ENCODE peak calls at places on chromosomes 13 and 19, in nine cellular contexts. S is occipital lobe; V is activated CD8-positive, alpha-beta memory T cell treated with anti-CD3 and anti-CD28 coated beads for 1 hour; Z is left ventricle myocardium superior; U is activated T-cell treated with anti-CD3 and anti-CD28 coated beads for 4 hours; O is skeletal muscle cell; H is cardiac muscle cell; A is neuronal stem cell; G is lung microvascular endothelial cell. I is an unnamed sample.

GRCh38 chr13:22311734-22312404 is 641.0 kb downstream of the FGF9 start:
- DNase-seq in S (peak; percentile 49), V (no peak), Z (peak; percentile 63), U (no peak), O (no peak), H (no peak), A (no peak), G (no peak), I (peak; percentile 55)

GRCh38 chr19:10269333-10270179 is 1.4 kb upstream of the ICAM1 start:
- DNase-seq in S (peak; percentile 34), V (peak; percentile 65), Z (peak; percentile 93), U (peak; percentile 89), O (no peak), H (peak; percentile 88), A (peak; percentile 69), G (peak; percentile 97), I (peak; percentile 96)

GRCh38 chr13:50527612-50528509 is 315.6 kb downstream of the DLEU7 start:
- DNase-seq in S (no peak), V (no peak), Z (peak; percentile 19), U (no peak), O (no peak), H (no peak), A (no peak), G (no peak), I (no peak)

GRCh38 chr13:84744203-84744602 is 861.9 kb upstream of the SLITRK1 start:
- DNase-seq in S (no peak), V (no peak), Z (no peak), U (no peak), O (no peak), H (no peak), A (no peak), G (no peak), I (no peak)

GRCh38 chr19:15529774-15530372 is 21.5 kb downstream of the CYP4F22 start:
- DNase-seq in S (no peak), V (no peak), Z (no peak), U (no peak), O (no peak), H (peak; percentile 31), A (no peak), G (no peak), I (no peak)

GRCh38 chr13:45548281-45548680 is 67.3 kb downstream of the ERICH6B start:
- DNase-seq in S (no peak), V (no peak), Z (no peak), U (no peak), O (no peak), H (no peak), A (no peak), G (no peak), I (no peak)

GRCh38 chr19:55369651-55370304 is 485 bp downstream of the IL11 start:
- DNase-seq in S (no peak), V (no peak), Z (no peak), U (no peak), O (no peak), H (peak; percentile 53), A (peak; percentile 63), G (no peak), I (peak; percentile 95)

GRCh38 chr19:32010071-32010470 is 335.3 kb upstream of the ZNF507 start:
- DNase-seq in S (no peak), V (no peak), Z (no peak), U (no peak), O (no peak), H (no peak), A (no peak), G (no peak), I (no peak)

GRCh38 chr19:45172173-45172572 is 5.9 kb downstream of the TRAPPC6A start:
- DNase-seq in S (no peak), V (no peak), Z (no peak), U (no peak), O (no peak), H (no peak), A (no peak), G (no peak), I (no peak)

GRCh38 chr19:48918801-48919247 is 14.7 kb upstream of the DHDH start:
- DNase-seq in S (no peak), V (no peak), Z (no peak), U (no peak), O (no peak), H (no peak), A (peak; percentile 52), G (no peak), I (peak; percentile 90)

GRCh38 chr13:77492982-77493381 is 42.5 kb upstream of the SCEL start:
- DNase-seq in S (no peak), V (no peak), Z (no peak), U (no peak), O (no peak), H (peak; percentile 42), A (no peak), G (peak; percentile 85), I (no peak)

GRCh38 chr19:43950834-43951626 is at the start of gene ZNF221:
- DNase-seq in S (peak; percentile 84), V (no peak), Z (peak; percentile 89), U (peak; percentile 33), O (peak; percentile 96), H (peak; percentile 100), A (peak; percentile 91), G (peak; percentile 97), I (peak; percentile 96)

GRCh38 chr13:27168870-27169525 is 2.6 kb downstream of the USP12 start:
- DNase-seq in S (no peak), V (no peak), Z (no peak), U (no peak), O (no peak), H (peak; percentile 12), A (no peak), G (peak; percentile 24), I (no peak)

GRCh38 chr19:52351512-52351911 is 15.5 kb downstream of the ZNF610 start:
- DNase-seq in S (no peak), V (no peak), Z (no peak), U (no peak), O (no peak), H (no peak), A (no peak), G (no peak), I (peak; percentile 85)

GRCh38 chr19:40633207-40633606 is 32.0 kb downstream of the LTBP4 start:
- DNase-seq in S (no peak), V (no peak), Z (no peak), U (no peak), O (no peak), H (no peak), A (no peak), G (no peak), I (no peak)

GRCh38 chr19:6108721-6109633 is 1.3 kb downstream of the RFX2 start:
- DNase-seq in S (no peak), V (peak; percentile 33), Z (peak; percentile 71), U (peak; percentile 72), O (no peak), H (peak; percentile 78), A (no peak), G (peak; percentile 78), I (peak; percentile 70)

GRCh38 chr19:8302734-8303133 is 5.4 kb downstream of the CD320 start:
- DNase-seq in S (no peak), V (no peak), Z (no peak), U (no peak), O (no peak), H (no peak), A (no peak), G (no peak), I (no peak)

GRCh38 chr13:24746618-24747247 is 17.2 kb upstream of the RNF17 start:
- DNase-seq in S (no peak), V (no peak), Z (no peak), U (no peak), O (no peak), H (peak; percentile 38), A (peak; percentile 46), G (peak; percentile 13), I (peak; percentile 89)

GRCh38 chr19:29855087-29855486 is 43.3 kb downstream of the CCNE1 start:
- DNase-seq in S (no peak), V (no peak), Z (no peak), U (no peak), O (no peak), H (no peak), A (no peak), G (no peak), I (peak; percentile 68)

GRCh38 chr13:39765801-39766463 is 110.5 kb downstream of the COG6 start:
- DNase-seq in S (peak; percentile 43), V (no peak), Z (peak; percentile 51), U (no peak), O (no peak), H (peak; percentile 40), A (no peak), G (peak; percentile 55), I (peak; percentile 76)

GRCh38 chr19:6828306-6828697 is 55.8 kb downstream of the VAV1 start:
- DNase-seq in S (no peak), V (no peak), Z (no peak), U (no peak), O (no peak), H (no peak), A (no peak), G (no peak), I (peak; percentile 86)

GRCh38 chr19:13212759-13213330 is 62.6 kb downstream of the IER2 start:
- DNase-seq in S (no peak), V (peak; percentile 55), Z (peak; percentile 66), U (peak; percentile 67), O (no peak), H (peak; percentile 67), A (no peak), G (peak; percentile 62), I (peak; percentile 91)

GRCh38 chr19:54399189-54399588 is 16.1 kb upstream of the TTYH1 start:
- DNase-seq in S (no peak), V (no peak), Z (no peak), U (no peak), O (no peak), H (no peak), A (no peak), G (no peak), I (no peak)

GRCh38 chr19:23470873-23471555 is 75.7 kb upstream of the ZNF91 start:
- DNase-seq in S (no peak), V (no peak), Z (no peak), U (no peak), O (no peak), H (no peak), A (no peak), G (no peak), I (peak; percentile 38)

GRCh38 chr19:3366761-3367571 is 583 bp downstream of the NFIC start:
- DNase-seq in S (no peak), V (no peak), Z (peak; percentile 77), U (no peak), O (no peak), H (peak; percentile 52), A (no peak), G (no peak), I (peak; percentile 75)

GRCh38 chr13:108816381-108816780 is 187.0 kb downstream of the MYO16 start:
- DNase-seq in S (no peak), V (no peak), Z (no peak), U (no peak), O (no peak), H (peak; percentile 36), A (no peak), G (no peak), I (no peak)

GRCh38 chr19:40144947-40145748 is 46.1 kb upstream of the MAP3K10 start:
- DNase-seq in S (no peak), V (no peak), Z (no peak), U (no peak), O (no peak), H (no peak), A (no peak), G (no peak), I (no peak)

GRCh38 chr19:7492142-7493055 is 3.6 kb upstream of the PEX11G start:
- DNase-seq in S (no peak), V (no peak), Z (no peak), U (no peak), O (no peak), H (peak; percentile 78), A (no peak), G (peak; percentile 83), I (no peak)

GRCh38 chr19:29812080-29812880 is 489 bp downstream of the CCNE1 start:
- DNase-seq in S (no peak), V (no peak), Z (peak; percentile 41), U (no peak), O (no peak), H (no peak), A (peak; percentile 17), G (no peak), I (peak; percentile 61)

GRCh38 chr13:27797228-27797624 is 4.9 kb downstream of the GSX1 start:
- DNase-seq in S (no peak), V (no peak), Z (no peak), U (no peak), O (no peak), H (peak; percentile 39), A (peak; percentile 64), G (peak; percentile 44), I (peak; percentile 92)

GRCh38 chr19:32691952-32692726 is 518 bp downstream of the NUDT19 start:
- DNase-seq in S (peak; percentile 47), V (no peak), Z (peak; percentile 81), U (no peak), O (peak; percentile 43), H (peak; percentile 82), A (peak; percentile 36), G (peak; percentile 89), I (peak; percentile 85)